ENCODE peak calls at places on chromosome 21, in ten cellular contexts. One of them, this sample, is unnamed.

GRCh38 chr21:33196956-33197374 is 32.8 kb upstream of the IFNAR2 start:
- DNase-seq in body of pancreas: peak; percentile 63
- DNase-seq in fibroblast of lung: peak; percentile 55
- DNase-seq in adrenal gland: peak; percentile 79
- DNase-seq in lower lobe of right lung: peak; percentile 70
- DNase-seq in heart left ventricle: peak; percentile 59
- DNase-seq in tibial nerve: peak; percentile 79
- DNase-seq in right atrium auricular region: peak; percentile 84
- DNase-seq in kidney epithelial cell: peak; percentile 18
- DNase-seq in cardiac fibroblast: peak; percentile 77
- DNase-seq in this sample: peak; percentile 69

GRCh38 chr21:32772281-32773047 is 909 bp upstream of the PAXBP1 start:
- DNase-seq in body of pancreas: peak; percentile 37
- DNase-seq in fibroblast of lung: peak; percentile 53
- DNase-seq in adrenal gland: peak; percentile 53
- DNase-seq in lower lobe of right lung: no peak
- DNase-seq in heart left ventricle: no peak
- DNase-seq in tibial nerve: peak; percentile 16
- DNase-seq in right atrium auricular region: peak; percentile 63
- DNase-seq in kidney epithelial cell: no peak
- DNase-seq in cardiac fibroblast: peak; percentile 46
- DNase-seq in this sample: peak; percentile 63

GRCh38 chr21:25329227-25329626 is 278.1 kb downstream of the MRPL39 start:
- DNase-seq in body of pancreas: no peak
- DNase-seq in fibroblast of lung: peak; percentile 92
- DNase-seq in adrenal gland: no peak
- DNase-seq in lower lobe of right lung: no peak
- DNase-seq in heart left ventricle: no peak
- DNase-seq in tibial nerve: no peak
- DNase-seq in right atrium auricular region: no peak
- DNase-seq in kidney epithelial cell: no peak
- DNase-seq in cardiac fibroblast: peak; percentile 91
- DNase-seq in this sample: no peak

GRCh38 chr21:42991992-42992740 is 17.8 kb downstream of the PKNOX1 start:
- DNase-seq in body of pancreas: no peak
- DNase-seq in fibroblast of lung: peak; percentile 93
- DNase-seq in adrenal gland: peak; percentile 48
- DNase-seq in lower lobe of right lung: peak; percentile 56
- DNase-seq in heart left ventricle: peak; percentile 77
- DNase-seq in tibial nerve: no peak
- DNase-seq in right atrium auricular region: peak; percentile 87
- DNase-seq in kidney epithelial cell: peak; percentile 77
- DNase-seq in cardiac fibroblast: peak; percentile 91
- DNase-seq in this sample: peak; percentile 50

GRCh38 chr21:33069994-33070811 is at the start of gene OLIG1:
- DNase-seq in body of pancreas: peak; percentile 20
- DNase-seq in fibroblast of lung: peak; percentile 44
- DNase-seq in adrenal gland: no peak
- DNase-seq in lower lobe of right lung: peak; percentile 73
- DNase-seq in heart left ventricle: no peak
- DNase-seq in tibial nerve: no peak
- DNase-seq in right atrium auricular region: no peak
- DNase-seq in kidney epithelial cell: no peak
- DNase-seq in cardiac fibroblast: peak; percentile 16
- DNase-seq in this sample: peak; percentile 32

GRCh38 chr21:43291347-43291950 is 122.6 kb downstream of the CRYAA start:
- DNase-seq in body of pancreas: no peak
- DNase-seq in fibroblast of lung: no peak
- DNase-seq in adrenal gland: no peak
- DNase-seq in lower lobe of right lung: peak; percentile 37
- DNase-seq in heart left ventricle: no peak
- DNase-seq in tibial nerve: no peak
- DNase-seq in right atrium auricular region: no peak
- DNase-seq in kidney epithelial cell: no peak
- DNase-seq in cardiac fibroblast: no peak
- DNase-seq in this sample: no peak

GRCh38 chr21:33202464-33203363 is 27.0 kb upstream of the IFNAR2 start:
- DNase-seq in body of pancreas: no peak
- DNase-seq in fibroblast of lung: no peak
- DNase-seq in adrenal gland: no peak
- DNase-seq in lower lobe of right lung: no peak
- DNase-seq in heart left ventricle: no peak
- DNase-seq in tibial nerve: no peak
- DNase-seq in right atrium auricular region: no peak
- DNase-seq in kidney epithelial cell: no peak
- DNase-seq in cardiac fibroblast: no peak
- DNase-seq in this sample: no peak

GRCh38 chr21:42221581-42222345 is 2.8 kb downstream of the ABCG1 start:
- DNase-seq in body of pancreas: no peak
- DNase-seq in fibroblast of lung: peak; percentile 76
- DNase-seq in adrenal gland: no peak
- DNase-seq in lower lobe of right lung: no peak
- DNase-seq in heart left ventricle: no peak
- DNase-seq in tibial nerve: no peak
- DNase-seq in right atrium auricular region: no peak
- DNase-seq in kidney epithelial cell: no peak
- DNase-seq in cardiac fibroblast: peak; percentile 89
- DNase-seq in this sample: no peak

GRCh38 chr21:41993744-41994143 is 16.4 kb downstream of the ZBTB21 start:
- DNase-seq in body of pancreas: no peak
- DNase-seq in fibroblast of lung: peak; percentile 85
- DNase-seq in adrenal gland: no peak
- DNase-seq in lower lobe of right lung: no peak
- DNase-seq in heart left ventricle: no peak
- DNase-seq in tibial nerve: no peak
- DNase-seq in right atrium auricular region: no peak
- DNase-seq in kidney epithelial cell: no peak
- DNase-seq in cardiac fibroblast: peak; percentile 84
- DNase-seq in this sample: no peak

GRCh38 chr21:42721341-42721824 is 68.0 kb downstream of the PDE9A start:
- DNase-seq in body of pancreas: no peak
- DNase-seq in fibroblast of lung: no peak
- DNase-seq in adrenal gland: peak; percentile 80
- DNase-seq in lower lobe of right lung: no peak
- DNase-seq in heart left ventricle: peak; percentile 32
- DNase-seq in tibial nerve: peak; percentile 45
- DNase-seq in right atrium auricular region: no peak
- DNase-seq in kidney epithelial cell: no peak
- DNase-seq in cardiac fibroblast: peak; percentile 22
- DNase-seq in this sample: no peak

GRCh38 chr21:23811802-23812201 is 1795.5 kb downstream of the MRPL39 start:
- DNase-seq in body of pancreas: no peak
- DNase-seq in fibroblast of lung: no peak
- DNase-seq in adrenal gland: no peak
- DNase-seq in lower lobe of right lung: no peak
- DNase-seq in heart left ventricle: no peak
- DNase-seq in tibial nerve: no peak
- DNase-seq in right atrium auricular region: no peak
- DNase-seq in kidney epithelial cell: no peak
- DNase-seq in cardiac fibroblast: no peak
- DNase-seq in this sample: no peak

GRCh38 chr21:20998886-20999285 is 677 bp downstream of the NCAM2 start:
- DNase-seq in body of pancreas: no peak
- DNase-seq in fibroblast of lung: no peak
- DNase-seq in adrenal gland: no peak
- DNase-seq in lower lobe of right lung: no peak
- DNase-seq in heart left ventricle: no peak
- DNase-seq in tibial nerve: no peak
- DNase-seq in right atrium auricular region: no peak
- DNase-seq in kidney epithelial cell: no peak
- DNase-seq in cardiac fibroblast: peak; percentile 1
- DNase-seq in this sample: no peak

DNA sequence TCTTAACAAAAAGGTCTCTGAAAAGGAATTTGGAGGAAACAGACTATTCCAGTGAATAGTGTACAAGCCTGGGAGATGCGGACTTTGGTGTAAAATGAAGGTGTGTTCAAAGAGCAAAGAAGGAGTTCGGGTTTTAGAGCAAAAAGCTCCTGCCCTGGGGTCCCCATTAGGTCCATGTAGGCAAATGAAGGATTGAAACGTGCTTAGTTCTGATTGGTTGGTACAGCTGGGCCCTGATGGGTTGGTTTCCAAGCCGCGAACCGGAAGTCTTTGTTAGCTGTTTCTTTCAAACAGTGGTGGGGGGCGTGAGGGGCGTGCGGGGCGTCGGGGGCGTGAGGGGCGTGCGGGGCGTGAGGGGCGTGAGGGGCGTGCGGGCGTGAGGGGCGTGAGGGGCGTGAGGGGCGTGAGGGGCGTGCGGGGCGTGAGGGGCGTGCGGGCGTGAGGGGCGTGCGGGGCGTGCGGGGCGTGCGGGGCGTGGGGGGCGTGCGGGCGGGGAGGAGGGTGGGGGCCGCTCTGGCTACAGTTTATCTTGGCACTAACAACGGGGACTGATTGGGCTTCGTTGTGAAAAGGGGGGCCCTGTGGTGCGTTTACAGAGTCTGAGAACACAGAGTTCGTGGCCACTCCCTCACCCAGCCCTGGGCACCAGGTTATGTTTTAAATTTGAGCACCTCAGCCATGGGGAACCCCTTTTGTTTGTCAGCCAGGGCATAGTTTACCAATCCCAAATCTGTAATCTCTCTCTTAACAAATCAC is 29.4 kb downstream of the LRRC3 start:
- DNase-seq in body of pancreas: no peak
- DNase-seq in fibroblast of lung: no peak
- DNase-seq in adrenal gland: no peak
- DNase-seq in lower lobe of right lung: no peak
- DNase-seq in heart left ventricle: no peak
- DNase-seq in tibial nerve: no peak
- DNase-seq in right atrium auricular region: no peak
- DNase-seq in kidney epithelial cell: no peak
- DNase-seq in cardiac fibroblast: no peak
- DNase-seq in this sample: no peak
- H3K4me3 ChIP-seq in body of pancreas: no peak overlapping the region
- H3K4me3 ChIP-seq in fibroblast of lung: no peak overlapping the region
- H3K4me3 ChIP-seq in adrenal gland: no peak overlapping the region
- H3K4me3 ChIP-seq in lower lobe of right lung: no peak overlapping the region
- H3K4me3 ChIP-seq in heart left ventricle: no peak overlapping the region
- H3K4me3 ChIP-seq in tibial nerve: no peak overlapping the region
- H3K4me3 ChIP-seq in right atrium auricular region: no peak overlapping the region
- H3K4me3 ChIP-seq in kidney epithelial cell: no peak overlapping the region
- H3K4me3 ChIP-seq in cardiac fibroblast: no peak overlapping the region
- H3K4me3 ChIP-seq in this sample: no peak overlapping the region

GRCh38 chr21:31557956-31558838 is 101.3 kb upstream of the SOD1 start:
- DNase-seq in body of pancreas: peak; percentile 17
- DNase-seq in fibroblast of lung: peak; percentile 15
- DNase-seq in adrenal gland: no peak
- DNase-seq in lower lobe of right lung: no peak
- DNase-seq in heart left ventricle: no peak
- DNase-seq in tibial nerve: no peak
- DNase-seq in right atrium auricular region: no peak
- DNase-seq in kidney epithelial cell: no peak
- DNase-seq in cardiac fibroblast: no peak
- DNase-seq in this sample: no peak

GRCh38 chr21:31559368-31560119 is 99.9 kb upstream of the SOD1 start:
- DNase-seq in body of pancreas: peak; percentile 80
- DNase-seq in fibroblast of lung: peak; percentile 97
- DNase-seq in adrenal gland: peak; percentile 64
- DNase-seq in lower lobe of right lung: peak; percentile 80
- DNase-seq in heart left ventricle: peak; percentile 89
- DNase-seq in tibial nerve: peak; percentile 85
- DNase-seq in right atrium auricular region: peak; percentile 86
- DNase-seq in kidney epithelial cell: peak; percentile 65
- DNase-seq in cardiac fibroblast: peak; percentile 90
- DNase-seq in this sample: peak; percentile 78

GRCh38 chr21:31557421-31557955 is 102.0 kb upstream of the SOD1 start:
- DNase-seq in body of pancreas: no peak
- DNase-seq in fibroblast of lung: no peak
- DNase-seq in adrenal gland: no peak
- DNase-seq in lower lobe of right lung: no peak
- DNase-seq in heart left ventricle: no peak
- DNase-seq in tibial nerve: no peak
- DNase-seq in right atrium auricular region: no peak
- DNase-seq in kidney epithelial cell: no peak
- DNase-seq in cardiac fibroblast: no peak
- DNase-seq in this sample: no peak

GRCh38 chr21:31560479-31560878 is 99.0 kb upstream of the SOD1 start:
- DNase-seq in body of pancreas: no peak
- DNase-seq in fibroblast of lung: no peak
- DNase-seq in adrenal gland: no peak
- DNase-seq in lower lobe of right lung: no peak
- DNase-seq in heart left ventricle: no peak
- DNase-seq in tibial nerve: no peak
- DNase-seq in right atrium auricular region: no peak
- DNase-seq in kidney epithelial cell: no peak
- DNase-seq in cardiac fibroblast: no peak
- DNase-seq in this sample: no peak

DNA sequence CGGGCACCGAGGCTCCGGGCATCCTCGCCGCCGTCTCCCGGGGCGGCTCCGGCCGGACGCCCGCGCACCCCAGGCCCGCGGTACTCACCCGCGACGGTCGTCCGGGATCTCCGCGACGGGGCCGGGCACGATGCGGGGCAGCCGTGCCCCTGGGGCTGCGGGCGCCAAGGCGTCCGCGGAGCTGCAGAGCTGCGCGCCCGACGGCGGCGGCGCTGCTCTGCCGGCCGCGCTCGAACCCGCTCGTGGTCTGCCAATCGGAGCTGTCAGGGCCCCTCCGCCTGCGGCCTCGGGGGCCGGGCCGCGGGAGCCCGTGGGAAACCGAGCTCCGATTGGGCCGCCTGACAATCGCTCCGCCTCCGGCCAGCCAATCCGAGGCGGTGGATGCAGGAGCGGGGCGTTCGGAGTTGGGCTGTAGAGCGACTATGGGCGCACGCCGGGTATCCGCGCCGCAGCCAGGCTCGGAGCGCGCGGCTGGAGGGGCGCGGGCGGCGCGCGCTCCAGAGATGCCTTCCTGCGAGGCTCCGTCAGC is 100.6 kb upstream of the SOD1 start:
- DNase-seq in body of pancreas: peak; percentile 67
- DNase-seq in fibroblast of lung: peak; percentile 94
- DNase-seq in adrenal gland: peak; percentile 71
- DNase-seq in lower lobe of right lung: peak; percentile 77
- DNase-seq in heart left ventricle: peak; percentile 85
- DNase-seq in tibial nerve: peak; percentile 70
- DNase-seq in right atrium auricular region: peak; percentile 89
- DNase-seq in kidney epithelial cell: peak; percentile 65
- DNase-seq in cardiac fibroblast: peak; percentile 87
- DNase-seq in this sample: peak; percentile 69
- TF ChIP-seq CTCF in body of pancreas: no peak
- TF ChIP-seq CTCF in fibroblast of lung: no peak
- TF ChIP-seq CTCF in adrenal gland: no peak
- TF ChIP-seq CTCF in lower lobe of right lung: peak; percentile 10
- TF ChIP-seq CTCF in heart left ventricle: no peak
- TF ChIP-seq CTCF in tibial nerve: peak; percentile 42
- TF ChIP-seq CTCF in right atrium auricular region: no peak
- TF ChIP-seq CTCF in kidney epithelial cell: no peak
- TF ChIP-seq CTCF in cardiac fibroblast: no peak
- TF ChIP-seq CTCF in this sample: no peak

GRCh38 chr21:27953328-27954045 is 986.6 kb upstream of the ADAMTS5 start:
- DNase-seq in body of pancreas: no peak
- DNase-seq in fibroblast of lung: peak; percentile 74
- DNase-seq in adrenal gland: no peak
- DNase-seq in lower lobe of right lung: no peak
- DNase-seq in heart left ventricle: no peak
- DNase-seq in tibial nerve: no peak
- DNase-seq in right atrium auricular region: no peak
- DNase-seq in kidney epithelial cell: no peak
- DNase-seq in cardiac fibroblast: peak; percentile 7
- DNase-seq in this sample: peak; percentile 0
- H3K4me3 ChIP-seq in body of pancreas: no peak overlapping the region
- H3K4me3 ChIP-seq in fibroblast of lung: no peak overlapping the region
- H3K4me3 ChIP-seq in adrenal gland: no peak overlapping the region
- H3K4me3 ChIP-seq in lower lobe of right lung: no peak overlapping the region
- H3K4me3 ChIP-seq in heart left ventricle: no peak overlapping the region
- H3K4me3 ChIP-seq in tibial nerve: no peak overlapping the region
- H3K4me3 ChIP-seq in right atrium auricular region: no peak overlapping the region
- H3K4me3 ChIP-seq in kidney epithelial cell: no peak overlapping the region
- H3K4me3 ChIP-seq in cardiac fibroblast: no peak overlapping the region
- H3K4me3 ChIP-seq in this sample: no peak overlapping the region

GRCh38 chr21:31683029-31683428 is 23.5 kb downstream of the SOD1 start:
- DNase-seq in body of pancreas: no peak
- DNase-seq in fibroblast of lung: peak; percentile 3
- DNase-seq in adrenal gland: no peak
- DNase-seq in lower lobe of right lung: no peak
- DNase-seq in heart left ventricle: no peak
- DNase-seq in tibial nerve: no peak
- DNase-seq in right atrium auricular region: no peak
- DNase-seq in kidney epithelial cell: no peak
- DNase-seq in cardiac fibroblast: no peak
- DNase-seq in this sample: no peak
- TF ChIP-seq CTCF in body of pancreas: no peak
- TF ChIP-seq CTCF in fibroblast of lung: no peak
- TF ChIP-seq CTCF in adrenal gland: no peak
- TF ChIP-seq CTCF in lower lobe of right lung: no peak
- TF ChIP-seq CTCF in heart left ventricle: no peak
- TF ChIP-seq CTCF in tibial nerve: no peak
- TF ChIP-seq CTCF in right atrium auricular region: no peak
- TF ChIP-seq CTCF in kidney epithelial cell: no peak
- TF ChIP-seq CTCF in cardiac fibroblast: no peak
- TF ChIP-seq CTCF in this sample: no peak

This sample was measured in GM12865.